ENCODE peak calls at places on chromosomes 6 and 20, in nine cellular contexts. M, S, A, I, R, K, F, G and O are unnamed samples.

GRCh38 chr6:29737707-29738630 is 14.7 kb downstream of the HLA-F start:
- DNase-seq in I (peak), S (peak), K (peak), G (peak), M (peak), R (peak), F (peak), A (peak), O (peak)

GRCh38 chr6:41427642-41428401 is 92.4 kb downstream of the NCR2 start:
- DNase-seq in K (peak), I (no peak), F (no peak), A (peak), G (peak), M (no peak), R (peak), S (peak), O (peak)

GRCh38 chr20:64239449-64240242 is 15.9 kb upstream of the PCMTD2 start:
- DNase-seq in G (no peak), F (no peak), I (no peak), K (no peak), R (no peak), M (no peak), A (no peak), S (no peak), O (peak)

GRCh38 chr20:32132911-32133549 is 23.5 kb downstream of the TM9SF4 start:
- DNase-seq in F (no peak), M (no peak), A (no peak), S (no peak), I (no peak), G (no peak), K (no peak), R (no peak), O (peak)

GRCh38 chr6:4396032-4396431 is 260.7 kb upstream of the ECI2 start:
- DNase-seq in K (no peak), F (no peak), A (no peak), M (no peak), G (no peak), I (no peak), R (no peak), S (no peak), O (no peak)

GRCh38 chr6:87483929-87484328 is 11.2 kb downstream of the SLC35A1 start:
- DNase-seq in M (no peak), K (peak), S (no peak), G (no peak), A (peak), F (peak), R (no peak), I (no peak), O (peak)

GRCh38 chr20:16308754-16309153 is 264.5 kb downstream of the KIF16B start:
- DNase-seq in M (no peak), I (no peak), R (no peak), A (no peak), G (no peak), K (no peak), F (no peak), S (no peak), O (no peak)

GRCh38 chr6:129614464-129614863 is 95.5 kb downstream of the ARHGAP18 start:
- DNase-seq in F (no peak), K (no peak), M (no peak), R (no peak), S (no peak), A (no peak), I (no peak), G (no peak), O (no peak)

GRCh38 chr6:169722362-169723199 is 1.7 kb downstream of the PHF10 start:
- DNase-seq in R (peak), S (peak), M (peak), F (peak), G (peak), A (peak), I (no peak), K (peak), O (peak)

GRCh38 chr20:45104786-45105185 is 3.9 kb upstream of the KCNS1 start:
- DNase-seq in G (no peak), S (no peak), M (no peak), K (no peak), F (peak), A (no peak), R (no peak), I (no peak), O (no peak)

GRCh38 chr6:160102956-160103824 is 18.4 kb upstream of the SLC22A1 start:
- DNase-seq in A (peak), K (no peak), I (no peak), F (no peak), S (no peak), M (no peak), R (no peak), G (no peak), O (no peak)

GRCh38 chr6:76381612-76382011 is 309.1 kb upstream of the IMPG1 start:
- DNase-seq in M (no peak), R (no peak), S (no peak), I (no peak), F (no peak), G (no peak), K (no peak), A (peak), O (no peak)

GRCh38 chr20:52889225-52889624 is 82.9 kb upstream of the TSHZ2 start:
- DNase-seq in S (peak), R (no peak), I (no peak), M (no peak), K (no peak), G (no peak), F (no peak), A (no peak), O (no peak)

GRCh38 chr6:32174416-32174815 is 1.5 kb downstream of the AGPAT1 start:
- DNase-seq in A (no peak), S (no peak), F (no peak), K (no peak), G (no peak), M (no peak), R (no peak), I (no peak), O (no peak)

GRCh38 chr20:61092199-61092598 is 159.9 kb upstream of the CDH4 start:
- DNase-seq in M (no peak), F (no peak), A (no peak), K (no peak), I (no peak), R (no peak), S (no peak), G (no peak), O (no peak)

GRCh38 chr20:57749131-57749690 is 39.4 kb upstream of the PMEPA1 start:
- DNase-seq in R (no peak), A (no peak), S (no peak), G (peak), K (no peak), F (no peak), I (no peak), M (no peak), O (no peak)

GRCh38 chr6:130148181-130148580 is 74.6 kb downstream of the SAMD3 start:
- DNase-seq in S (no peak), M (no peak), I (no peak), F (no peak), K (no peak), R (no peak), G (no peak), A (peak), O (no peak)

GRCh38 chr20:41175201-41175651 is 37.9 kb downstream of the PLCG1 start:
- DNase-seq in R (no peak), I (no peak), K (no peak), M (no peak), A (peak), G (peak), S (no peak), F (no peak), O (no peak)

GRCh38 chr6:134453792-134454510 is 136.0 kb upstream of the SGK1 start:
- DNase-seq in M (no peak), R (no peak), F (peak), I (no peak), A (peak), S (peak), K (no peak), G (no peak), O (peak)

GRCh38 chr20:33697129-33697528 is 10.9 kb upstream of the E2F1 start:
- DNase-seq in R (peak), S (no peak), K (no peak), M (no peak), I (no peak), F (no peak), A (no peak), G (no peak), O (no peak)

GRCh38 chr6:157982580-157983438 is 1.1 kb downstream of the SYNJ2 start:
- DNase-seq in A (no peak), M (no peak), S (no peak), K (no peak), F (peak), R (no peak), I (no peak), G (no peak), O (peak)

GRCh38 chr6:20704325-20704724 is 170.1 kb downstream of the CDKAL1 start:
- DNase-seq in M (no peak), A (no peak), K (no peak), I (no peak), S (no peak), F (no peak), G (no peak), R (no peak), O (no peak)

GRCh38 chr6:1856381-1856780 is 246.7 kb downstream of the FOXC1 start:
- DNase-seq in M (no peak), A (no peak), I (no peak), R (no peak), F (no peak), K (no peak), S (no peak), G (peak), O (no peak)

GRCh38 chr6:30192076-30192475 is 21.1 kb downstream of the TRIM26 start:
- DNase-seq in K (no peak), R (no peak), I (no peak), M (no peak), F (no peak), A (no peak), S (no peak), G (no peak), O (no peak)

GRCh38 chr6:63899550-63899949 is 263.9 kb downstream of the PHF3 start:
- DNase-seq in G (no peak), I (no peak), K (no peak), A (no peak), F (peak), R (no peak), M (no peak), S (no peak), O (no peak)

GRCh38 chr20:1060985-1061384 is 57.4 kb upstream of the PSMF1 start:
- DNase-seq in M (no peak), A (no peak), S (no peak), G (no peak), K (no peak), I (no peak), F (no peak), R (no peak), O (no peak)

GRCh38 chr6:42367353-42368011 is 84.2 kb downstream of the TRERF1 start:
- DNase-seq in M (no peak), S (no peak), I (no peak), K (no peak), G (peak), R (no peak), F (no peak), A (no peak), O (no peak)

GRCh38 chr20:47198254-47198671 is 158.2 kb downstream of the ZMYND8 start:
- DNase-seq in I (no peak), R (no peak), M (no peak), A (no peak), F (no peak), K (no peak), G (no peak), S (no peak), O (no peak)

GRCh38 chr20:2653511-2654383 is 1.3 kb downstream of the NOP56 start:
- DNase-seq in I (no peak), M (no peak), A (no peak), S (no peak), R (no peak), F (no peak), K (no peak), G (no peak), O (no peak)

GRCh38 chr6:148203281-148203925 is 139.2 kb upstream of the SASH1 start:
- DNase-seq in S (no peak), R (no peak), A (no peak), K (no peak), I (no peak), G (no peak), M (peak), F (no peak), O (no peak)

GRCh38 chr6:105769197-105769596 is 316.9 kb upstream of the PRDM1 start:
- DNase-seq in A (no peak), I (no peak), R (no peak), K (no peak), G (no peak), S (no peak), F (no peak), M (no peak), O (no peak)

DNA sequence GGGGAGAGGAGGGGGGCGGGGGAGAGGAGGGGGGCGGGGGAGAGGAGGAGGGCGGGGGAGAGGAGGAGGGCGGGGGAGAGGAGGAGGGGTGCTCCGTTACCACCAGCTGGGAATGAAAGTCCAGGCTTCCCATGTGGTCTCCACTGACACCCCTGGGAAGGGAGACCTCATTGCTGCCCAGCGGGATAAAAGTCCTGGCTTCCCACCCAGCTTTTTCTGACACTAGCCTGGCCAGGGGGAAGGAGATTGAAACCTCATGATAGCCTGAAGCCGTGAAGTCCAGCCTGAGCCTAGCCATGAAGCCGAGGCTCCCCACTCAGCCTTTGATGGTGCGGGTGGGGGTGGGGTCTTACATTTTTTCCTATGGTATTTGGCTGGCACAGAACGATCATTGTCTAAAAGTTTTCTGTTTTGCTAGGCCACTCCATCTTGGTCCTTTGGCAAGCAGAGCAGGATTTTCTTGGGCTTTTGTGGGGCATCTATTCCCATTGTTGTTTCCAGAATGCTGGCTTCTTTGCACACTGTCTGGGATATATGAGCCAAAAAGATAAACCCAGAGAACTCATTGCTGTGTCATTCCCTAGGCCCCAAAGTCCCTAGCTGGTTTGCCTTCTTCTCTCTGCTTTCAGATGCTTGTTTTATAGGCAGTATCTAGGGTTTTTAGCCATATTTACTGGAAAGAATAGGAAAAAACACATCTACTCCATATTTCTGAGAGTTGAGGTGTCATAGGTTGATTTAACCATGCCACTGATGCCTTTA is 67.9 kb upstream of the RNF24 start:
- DNase-seq in I (no peak), R (no peak), M (no peak), A (no peak), K (peak), G (no peak), S (no peak), F (no peak), O (no peak)
- TF ChIP-seq CTCF in I (no peak), R (no peak), M (no peak), A (no peak), K (no peak), G (no peak), S (no peak), F (no peak), O (no peak)

GRCh38 chr20:10356628-10357027 is 77.4 kb downstream of the MKKS start:
- DNase-seq in M (no peak), R (no peak), S (no peak), A (no peak), F (no peak), G (no peak), K (no peak), I (no peak), O (no peak)

GRCh38 chr20:10359621-10360040 is 74.4 kb downstream of the MKKS start:
- DNase-seq in K (no peak), F (no peak), A (no peak), M (no peak), S (no peak), I (no peak), G (no peak), R (no peak), O (no peak)

GRCh38 chr20:10357061-10357708 is 76.8 kb downstream of the MKKS start:
- DNase-seq in K (no peak), R (no peak), F (no peak), A (no peak), S (no peak), M (no peak), G (no peak), I (no peak), O (no peak)

GRCh38 chr20:10360878-10361277 is 73.1 kb downstream of the MKKS start:
- DNase-seq in S (no peak), I (no peak), F (no peak), M (no peak), A (no peak), G (no peak), R (no peak), K (no peak), O (no peak)

GRCh38 chr20:10357974-10358373 is 76.0 kb downstream of the MKKS start:
- DNase-seq in G (no peak), I (no peak), S (no peak), F (no peak), K (no peak), M (no peak), A (no peak), R (no peak), O (no peak)
- TF ChIP-seq CTCF in G (peak), I (peak), S (no peak), F (peak), K (peak), M (peak), A (peak), R (peak), O (no peak)

DNA sequence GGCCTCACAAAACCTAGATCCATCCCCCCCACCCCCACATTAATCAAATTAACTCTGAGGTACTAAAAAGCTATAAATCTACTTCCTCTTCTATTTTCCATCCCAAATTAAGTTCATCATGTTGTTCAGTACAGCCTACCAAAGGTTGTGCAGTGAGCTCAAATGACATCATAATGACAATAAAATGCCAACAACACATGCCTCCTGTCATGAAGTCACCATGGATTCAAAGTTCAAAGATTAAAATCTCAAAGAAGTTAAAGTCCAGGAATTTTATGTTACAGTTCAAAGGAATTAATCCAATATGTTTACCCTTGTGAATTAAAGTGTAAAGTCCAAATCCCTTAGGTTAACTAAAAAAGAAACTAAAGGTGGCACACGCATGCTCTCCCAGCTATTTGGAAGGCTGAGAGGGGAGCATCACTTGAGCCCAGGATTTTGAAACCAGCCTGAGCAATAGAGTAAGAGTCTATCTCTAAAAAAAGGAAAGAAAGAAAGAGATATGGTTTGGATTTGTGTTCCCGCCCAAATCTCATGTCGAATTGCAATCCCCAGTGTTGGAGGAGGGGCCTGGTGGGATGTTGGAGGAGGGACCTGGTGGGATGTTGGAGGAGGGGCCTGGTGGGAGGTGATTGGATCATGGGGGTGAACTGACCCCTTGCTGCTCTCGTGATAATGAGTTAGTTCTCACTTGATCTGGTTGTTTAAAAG is 25.7 kb upstream of the SIRT5 start:
- DNase-seq in R (no peak), A (peak), S (no peak), K (no peak), F (no peak), M (no peak), G (no peak), I (no peak), O (no peak)
- TF ChIP-seq CTCF in R (no peak), A (no peak), S (no peak), K (no peak), F (no peak), M (no peak), G (no peak), I (no peak), O (no peak)

DNA sequence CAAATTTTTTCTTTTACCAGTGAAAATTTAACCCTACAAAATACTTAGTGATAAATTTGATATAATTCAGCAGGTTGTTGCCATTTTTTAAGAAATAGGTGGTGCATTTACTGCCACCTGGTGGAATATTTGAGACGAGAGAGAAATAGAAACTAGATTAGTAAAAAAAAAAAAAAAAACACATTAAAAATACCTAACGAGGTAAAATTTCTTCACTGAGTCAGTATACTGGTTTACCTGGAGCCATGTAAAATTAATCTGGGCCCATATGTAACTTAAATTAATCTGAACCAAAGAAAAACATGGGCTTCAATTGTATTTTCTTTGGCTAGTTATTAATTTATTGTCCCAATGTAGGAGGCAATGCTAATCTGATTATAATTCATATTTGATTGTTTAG is 520.8 kb downstream of the EPM2A start:
- DNase-seq in A (no peak), M (no peak), R (no peak), K (peak), S (no peak), I (peak), G (no peak), F (no peak), O (no peak)
- TF ChIP-seq CTCF in A (peak), M (peak), R (peak), K (peak), S (peak), I (peak), G (peak), F (peak), O (peak)

DNA sequence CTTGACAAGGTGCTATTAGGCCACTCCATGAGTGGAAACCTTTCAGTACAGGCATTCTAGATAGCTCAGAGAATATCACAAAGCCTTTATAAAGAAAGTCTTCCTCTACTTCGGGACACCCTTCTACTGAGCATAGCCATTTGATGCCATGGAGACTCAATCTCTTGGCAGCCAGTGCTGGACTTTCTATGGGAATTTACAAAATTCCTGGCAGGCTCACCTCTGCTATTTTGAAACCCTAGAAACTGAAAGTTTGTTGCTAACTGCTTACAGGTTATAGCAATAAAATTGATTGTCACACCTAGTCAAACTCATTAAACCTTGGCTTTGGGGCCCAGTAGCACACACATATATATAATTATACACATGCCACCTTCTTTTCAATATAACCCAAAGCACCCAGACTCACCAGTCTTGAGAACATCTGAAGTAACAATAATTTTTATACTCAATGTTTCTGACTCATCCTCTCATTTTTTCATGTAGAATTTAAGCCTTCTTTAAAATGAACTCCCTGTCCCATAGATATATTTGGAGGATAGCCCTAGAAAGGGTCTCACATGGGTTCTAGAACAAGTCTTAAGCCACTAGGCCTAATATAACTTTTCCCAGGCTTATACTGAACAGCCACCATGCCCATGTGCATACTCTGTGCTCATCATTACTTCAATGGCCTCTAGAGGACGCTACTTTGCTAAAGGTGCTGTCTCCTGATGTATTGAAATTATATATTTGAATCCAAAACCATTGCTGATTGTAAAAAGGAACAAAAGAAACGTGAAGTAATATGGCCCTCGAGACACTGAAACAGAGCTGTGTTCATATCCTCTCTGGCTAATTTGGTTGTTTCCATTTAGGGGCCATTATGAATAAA is 368.1 kb upstream of the MARCKS start:
- DNase-seq in S (no peak), M (no peak), R (no peak), K (no peak), I (no peak), A (no peak), F (no peak), G (no peak), O (no peak)
- TF ChIP-seq CTCF in S (no peak), M (no peak), R (no peak), K (no peak), I (peak), A (peak), F (peak), G (no peak), O (no peak)